ENCODE peak calls at places on chromosome 3, in ten cellular contexts. J, W, K, T, H, M, P, Y, I and L are unnamed samples.

GRCh38 chr3:59480486-59480995 is 430.7 kb upstream of the CFAP20DC start:
- DNase-seq in P (no peak), K (peak), M (no peak), W (no peak), I (no peak), J (peak), H (no peak), T (no peak), Y (peak), L (no peak)

GRCh38 chr3:124850633-124851032 is 36.5 kb downstream of the ITGB5 start:
- DNase-seq in J (no peak), P (no peak), T (no peak), I (no peak), M (no peak), H (no peak), Y (peak), W (no peak), K (no peak), L (no peak)

GRCh38 chr3:17013571-17013970 is 128.8 kb downstream of the PLCL2 start:
- DNase-seq in P (no peak), J (no peak), H (no peak), T (no peak), W (no peak), M (no peak), I (no peak), K (no peak), Y (no peak), L (no peak)

GRCh38 chr3:4235690-4236089 is 67.5 kb upstream of the SETMAR start:
- DNase-seq in I (no peak), P (no peak), K (no peak), J (no peak), Y (no peak), W (no peak), T (no peak), H (no peak), M (no peak), L (no peak)

GRCh38 chr3:155744091-155744625 is 713 bp downstream of the PLCH1 start:
- DNase-seq in K (no peak), J (peak), I (peak), M (no peak), W (peak), T (no peak), Y (peak), P (peak), H (peak), L (peak)

GRCh38 chr3:114035146-114035545 is 21.2 kb downstream of the CCDC191 start:
- DNase-seq in P (no peak), W (no peak), T (no peak), Y (no peak), I (no peak), M (no peak), K (peak), J (no peak), H (no peak), L (no peak)

GRCh38 chr3:22940285-22940684 is 262.8 kb upstream of the UBE2E2 start:
- DNase-seq in Y (no peak), K (no peak), J (no peak), M (no peak), W (no peak), T (no peak), H (no peak), I (no peak), P (no peak), L (no peak)

GRCh38 chr3:66816110-66816761 is 181.9 kb upstream of the KBTBD8 start:
- DNase-seq in W (peak), J (peak), M (no peak), T (no peak), P (no peak), H (peak), Y (no peak), K (no peak), I (no peak), L (peak)

GRCh38 chr3:38653685-38654537 is 4.4 kb upstream of the SCN5A start:
- DNase-seq in M (no peak), H (no peak), K (no peak), W (no peak), I (no peak), Y (no peak), J (no peak), P (no peak), T (no peak), L (no peak)

GRCh38 chr3:108472011-108472591 is 38.3 kb downstream of the MYH15 start:
- DNase-seq in W (no peak), H (no peak), I (no peak), Y (peak), T (peak), J (peak), K (peak), P (no peak), M (no peak), L (no peak)